ENCODE peak calls at places on chromosome 15, in four cellular contexts. H is pancreas; O is AG04450; J is CD4-positive, CD25-positive, alpha-beta regulatory T cell. E is an unnamed sample.

GRCh38 chr15:75840659-75841058 is 2.6 kb upstream of the UBE2Q2 start:
- DNase-seq in H (peak; percentile 20), O (no peak), J (no peak), E (no peak)

GRCh38 chr15:52148409-52148808 is 35.8 kb upstream of the BCL2L10 start:
- DNase-seq in H (no peak), O (no peak), J (no peak), E (no peak)

GRCh38 chr15:100448481-100448880 is 80.3 kb downstream of the CERS3 start:
- DNase-seq in H (no peak), O (no peak), J (no peak), E (no peak)

GRCh38 chr15:41838400-41838897 is at the start of gene PLA2G4B:
- DNase-seq in H (peak; percentile 45), O (no peak), J (no peak), E (peak; percentile 89)

GRCh38 chr15:68279779-68280745 is 2.5 kb downstream of the FEM1B start:
- DNase-seq in H (no peak), O (no peak), J (no peak), E (no peak)

GRCh38 chr15:42150246-42150970 is 6.0 kb downstream of the PLA2G4F start:
- DNase-seq in H (no peak), O (no peak), J (no peak), E (no peak)

GRCh38 chr15:43516185-43516584 is 1.2 kb upstream of the MAP1A start:
- DNase-seq in H (no peak), O (no peak), J (no peak), E (no peak)

GRCh38 chr15:94335616-94336015 is 104.3 kb downstream of the MCTP2 start:
- DNase-seq in H (no peak), O (no peak), J (no peak), E (no peak)

GRCh38 chr15:52112203-52112750 is 298 bp downstream of the BCL2L10 start:
- DNase-seq in H (peak; percentile 27), O (no peak), J (peak; percentile 6), E (no peak)

GRCh38 chr15:90479656-90480055 is 50.1 kb upstream of the CRTC3 start:
- DNase-seq in H (no peak), O (no peak), J (no peak), E (peak; percentile 67)

GRCh38 chr15:99564221-99565030 is 1.4 kb upstream of the MEF2A start:
- DNase-seq in H (peak; percentile 24), O (no peak), J (no peak), E (no peak)

GRCh38 chr15:29090617-29091466 is 178.8 kb downstream of the NSMCE3 start:
- DNase-seq in H (no peak), O (no peak), J (no peak), E (no peak)

GRCh38 chr15:69415381-69415780 is 1.2 kb downstream of the KIF23 start:
- DNase-seq in H (no peak), O (no peak), J (no peak), E (no peak)
- H3K4me3 ChIP-seq in H (no peak overlapping the region), O (peak overlapping the region; percentile 92), J (peak overlapping the region; percentile 75), E (no peak overlapping the region)

DNA sequence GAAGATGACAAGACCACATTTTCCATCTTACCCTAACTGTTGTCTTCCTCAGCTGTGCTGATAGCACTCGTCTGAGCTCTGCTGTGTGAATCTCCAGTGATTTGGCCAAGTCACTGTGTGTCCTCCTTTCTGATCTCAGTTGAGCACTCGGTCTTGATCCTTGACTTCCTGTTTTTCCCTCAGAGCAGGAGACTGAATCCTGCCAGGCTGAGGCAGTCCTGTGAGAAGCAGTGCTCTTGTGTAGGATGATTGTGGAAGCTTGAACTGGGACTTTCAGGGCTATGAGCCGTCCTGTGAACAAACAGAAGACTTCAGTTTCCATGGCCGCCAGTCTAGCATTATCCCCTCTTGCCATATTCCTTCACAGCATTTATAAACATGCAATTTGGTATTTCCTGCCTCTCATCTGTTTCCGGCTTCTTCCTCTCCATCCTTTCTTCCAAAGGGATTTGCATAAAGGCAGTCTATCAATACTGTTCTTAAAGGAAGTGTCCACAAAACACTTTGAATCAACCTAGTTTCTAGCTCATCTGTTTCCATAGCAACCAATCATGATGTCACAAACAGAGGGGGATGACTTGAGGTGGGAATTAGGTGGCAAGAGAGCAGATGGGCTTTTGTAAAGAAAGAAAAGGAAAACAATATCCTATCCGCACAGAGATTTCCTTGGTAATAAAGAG is 237.2 kb downstream of the AGBL1 start:
- DNase-seq in H (no peak), O (no peak), J (no peak), E (no peak)
- H3K4me3 ChIP-seq in H (no peak overlapping the region), O (no peak overlapping the region), J (no peak overlapping the region), E (no peak overlapping the region)

DNA sequence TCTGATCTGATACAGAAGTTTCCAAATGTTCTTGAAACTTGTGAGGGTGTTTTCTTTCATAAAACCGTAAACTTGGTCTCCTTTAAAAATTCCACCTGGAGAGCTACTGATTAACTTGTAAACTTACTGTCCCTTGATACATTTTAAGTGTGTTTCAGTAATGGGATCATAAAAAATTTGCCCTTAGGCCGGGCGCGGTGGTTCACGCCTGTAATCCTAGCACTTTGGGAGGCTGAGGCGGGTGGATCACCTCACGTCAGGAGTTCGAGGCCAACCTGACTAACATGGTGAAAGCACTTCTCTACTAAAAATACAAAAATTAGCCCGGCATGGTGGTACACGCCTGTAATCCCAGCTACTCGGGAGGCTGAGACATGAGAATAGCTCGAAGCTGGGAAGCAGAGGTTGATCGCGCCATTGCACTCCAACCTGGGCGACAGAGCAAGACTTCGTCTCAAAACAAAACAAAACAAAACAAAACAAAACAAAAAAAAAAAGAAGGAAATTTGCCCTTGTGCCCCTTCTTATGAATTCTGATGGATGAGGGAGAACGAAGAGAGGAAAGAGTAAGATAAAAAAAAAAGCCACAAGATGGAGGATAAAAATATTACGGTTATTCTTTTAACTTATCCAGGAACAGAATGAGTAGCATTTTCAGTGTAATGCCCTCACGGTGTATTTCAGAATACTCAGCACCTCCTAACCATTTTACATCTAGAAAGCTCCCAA is 32.1 kb upstream of the AP4E1 start:
- DNase-seq in H (no peak), O (no peak), J (no peak), E (no peak)
- H3K4me3 ChIP-seq in H (peak overlapping the region; percentile 12), O (peak overlapping the region; percentile 35), J (peak overlapping the region; percentile 96), E (no peak overlapping the region)

GRCh38 chr15:81013396-81013929 is 12.7 kb downstream of the TLNRD1 start:
- DNase-seq in H (no peak), O (no peak), J (no peak), E (no peak)

GRCh38 chr15:81010086-81010485 is 9.4 kb downstream of the TLNRD1 start:
- DNase-seq in H (no peak), O (no peak), J (no peak), E (no peak)

GRCh38 chr15:81014446-81015093 is 13.8 kb downstream of the TLNRD1 start:
- DNase-seq in H (no peak), O (no peak), J (no peak), E (no peak)

GRCh38 chr15:81011593-81011992 is 10.9 kb downstream of the TLNRD1 start:
- DNase-seq in H (no peak), O (no peak), J (no peak), E (no peak)

DNA sequence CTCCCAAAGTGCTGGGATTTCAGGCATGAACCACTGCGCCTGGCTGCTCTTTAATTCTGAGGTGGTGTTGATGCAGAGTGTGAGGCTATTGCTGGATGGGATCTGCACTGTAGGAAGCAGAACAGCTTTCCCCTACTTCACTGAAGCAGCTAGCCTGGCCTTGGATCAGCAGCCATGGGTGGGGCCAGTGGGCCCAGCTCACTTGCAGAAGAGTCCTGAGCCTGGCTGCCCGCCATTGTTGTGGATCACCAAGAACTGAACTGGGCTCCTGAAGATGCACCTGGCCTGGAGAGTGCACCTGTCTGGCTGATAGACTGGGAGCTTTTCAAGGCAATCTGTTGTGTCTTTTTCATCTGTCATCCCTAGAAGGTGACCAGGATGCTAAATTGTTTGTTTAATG is 11.9 kb downstream of the TLNRD1 start:
- DNase-seq in H (no peak), O (no peak), J (no peak), E (no peak)
- H3K4me3 ChIP-seq in H (no peak overlapping the region), O (no peak overlapping the region), J (no peak overlapping the region), E (no peak overlapping the region)

DNA sequence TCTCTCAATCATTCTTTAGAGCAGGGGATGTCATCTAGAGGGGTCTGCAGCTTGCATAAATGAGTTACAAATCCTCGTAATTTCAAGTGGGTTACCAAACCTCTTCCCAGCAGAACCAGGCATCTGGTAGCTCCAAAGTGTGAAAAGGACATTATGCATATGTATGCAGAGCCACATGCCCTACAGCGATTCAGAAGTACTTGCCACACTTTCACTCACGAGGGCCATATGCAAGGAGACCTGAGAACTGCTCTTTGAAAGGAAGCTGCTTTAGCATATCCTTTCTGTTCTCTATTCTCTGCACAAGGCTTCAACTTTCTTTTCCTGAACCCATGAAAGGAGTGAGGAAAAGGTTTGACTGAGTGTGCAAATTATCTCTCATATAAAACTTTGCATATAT is 311.5 kb upstream of the SEMA6D start:
- DNase-seq in H (no peak), O (no peak), J (no peak), E (no peak)
- H3K4me3 ChIP-seq in H (no peak overlapping the region), O (no peak overlapping the region), J (no peak overlapping the region), E (no peak overlapping the region)

DNA sequence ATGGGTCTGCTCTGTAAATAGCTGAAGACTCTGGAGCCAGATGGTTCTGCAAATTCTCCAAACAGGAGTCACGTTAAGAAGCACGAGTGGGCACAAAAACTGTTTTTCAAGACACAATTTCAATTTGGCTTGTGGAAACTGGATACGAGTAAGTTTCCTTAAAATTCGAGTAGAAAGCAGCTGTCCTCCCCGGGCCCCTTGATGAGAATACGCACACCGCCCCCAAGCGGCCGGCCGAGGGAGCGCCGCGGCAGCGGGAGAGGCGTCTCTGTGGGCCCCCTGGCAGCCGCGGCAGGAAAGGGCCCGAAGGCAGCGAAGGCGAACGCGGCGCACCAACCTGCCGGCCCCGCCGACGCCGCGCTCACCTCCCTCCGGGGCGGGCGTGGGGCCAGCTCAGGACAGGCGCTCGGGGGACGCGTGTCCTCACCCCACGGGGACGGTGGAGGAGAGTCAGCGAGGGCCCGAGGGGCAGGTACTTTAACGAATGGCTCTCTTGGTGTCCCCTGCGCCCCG is 706 bp upstream of the THBS1 start:
- DNase-seq in H (peak; percentile 85), O (peak; percentile 95), J (peak; percentile 62), E (peak; percentile 92)
- H3K4me3 ChIP-seq in H (peak overlapping the region; percentile 51), O (peak overlapping the region; percentile 99), J (no peak overlapping the region), E (peak overlapping the region; percentile 51)

DNA sequence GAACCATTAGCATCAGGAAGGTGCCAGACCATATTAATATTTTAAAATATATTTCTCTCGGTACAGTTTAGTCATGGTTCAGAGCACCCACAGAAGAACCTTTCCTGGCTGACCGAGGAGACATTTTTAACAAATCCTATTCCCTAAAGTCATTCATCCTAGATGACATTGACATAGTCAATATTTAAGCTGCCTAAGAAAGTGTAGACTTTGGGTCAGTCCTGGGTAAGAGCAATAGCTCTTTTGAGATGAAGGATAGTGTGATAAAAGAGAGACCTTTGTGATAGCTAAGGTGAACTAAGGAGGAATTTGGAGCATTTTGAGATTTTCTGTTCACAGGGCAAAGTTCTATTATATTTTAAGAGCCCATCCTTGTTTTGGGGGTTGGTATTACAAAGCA is 47.5 kb downstream of the ZNF609 start:
- DNase-seq in H (no peak), O (no peak), J (no peak), E (no peak)
- H3K4me3 ChIP-seq in H (no peak overlapping the region), O (no peak overlapping the region), J (no peak overlapping the region), E (no peak overlapping the region)